ENCODE peak calls at places on chromosomes 12 and 14, in five cellular contexts. One of them, this sample, is unnamed.

GRCh38 chr12:106303202-106303820 is 778 bp downstream of the TCP11L2 start:
- DNase-seq in stomach: peak
- DNase-seq in BE2C: peak
- DNase-seq in left lung: peak
- DNase-seq in CD4-positive, alpha-beta T cell: peak
- DNase-seq in this sample: peak

GRCh38 chr14:55316528-55316927 is 45.3 kb downstream of the FBXO34 start:
- DNase-seq in stomach: no peak
- DNase-seq in BE2C: no peak
- DNase-seq in left lung: no peak
- DNase-seq in CD4-positive, alpha-beta T cell: no peak
- DNase-seq in this sample: no peak

GRCh38 chr12:92926549-92926948 is 2.5 kb downstream of the EEA1 start:
- DNase-seq in stomach: no peak
- DNase-seq in BE2C: no peak
- DNase-seq in left lung: no peak
- DNase-seq in CD4-positive, alpha-beta T cell: no peak
- DNase-seq in this sample: no peak

GRCh38 chr14:65431951-65432350 is 19.4 kb downstream of the FUT8 start:
- DNase-seq in stomach: no peak
- DNase-seq in BE2C: no peak
- DNase-seq in left lung: no peak
- DNase-seq in CD4-positive, alpha-beta T cell: no peak
- DNase-seq in this sample: peak

GRCh38 chr12:56834886-56835285 is 71.8 kb downstream of the HSD17B6 start:
- DNase-seq in stomach: no peak
- DNase-seq in BE2C: no peak
- DNase-seq in left lung: no peak
- DNase-seq in CD4-positive, alpha-beta T cell: no peak
- DNase-seq in this sample: no peak

GRCh38 chr14:56490379-56490778 is 89.2 kb upstream of the TMEM260 start:
- DNase-seq in stomach: no peak
- DNase-seq in BE2C: no peak
- DNase-seq in left lung: no peak
- DNase-seq in CD4-positive, alpha-beta T cell: no peak
- DNase-seq in this sample: peak

GRCh38 chr14:31479026-31479425 is 8.8 kb downstream of the GPR33 start:
- DNase-seq in stomach: no peak
- DNase-seq in BE2C: no peak
- DNase-seq in left lung: no peak
- DNase-seq in CD4-positive, alpha-beta T cell: no peak
- DNase-seq in this sample: no peak

GRCh38 chr12:20314325-20314724 is 54.0 kb upstream of the PDE3A start:
- DNase-seq in stomach: no peak
- DNase-seq in BE2C: no peak
- DNase-seq in left lung: no peak
- DNase-seq in CD4-positive, alpha-beta T cell: no peak
- DNase-seq in this sample: peak

GRCh38 chr12:65568517-65568916 is 255.8 kb upstream of the HMGA2 start:
- DNase-seq in stomach: peak
- DNase-seq in BE2C: no peak
- DNase-seq in left lung: no peak
- DNase-seq in CD4-positive, alpha-beta T cell: no peak
- DNase-seq in this sample: peak

GRCh38 chr12:111687255-111687654 is 1.4 kb downstream of the ACAD10 start:
- DNase-seq in stomach: no peak
- DNase-seq in BE2C: peak
- DNase-seq in left lung: no peak
- DNase-seq in CD4-positive, alpha-beta T cell: no peak
- DNase-seq in this sample: no peak

GRCh38 chr12:27822076-27822712 is 42.2 kb upstream of the MANSC4 start:
- DNase-seq in stomach: no peak
- DNase-seq in BE2C: no peak
- DNase-seq in left lung: no peak
- DNase-seq in CD4-positive, alpha-beta T cell: peak
- DNase-seq in this sample: peak

GRCh38 chr12:25995906-25996305 is 37.4 kb downstream of the RASSF8 start:
- DNase-seq in stomach: no peak
- DNase-seq in BE2C: no peak
- DNase-seq in left lung: no peak
- DNase-seq in CD4-positive, alpha-beta T cell: no peak
- DNase-seq in this sample: no peak

GRCh38 chr12:124391340-124392261 is 96.7 kb downstream of the RFLNA start:
- DNase-seq in stomach: peak
- DNase-seq in BE2C: peak
- DNase-seq in left lung: peak
- DNase-seq in CD4-positive, alpha-beta T cell: no peak
- DNase-seq in this sample: peak

GRCh38 chr14:23359167-23359626 is 5.8 kb downstream of the EFS start:
- DNase-seq in stomach: no peak
- DNase-seq in BE2C: no peak
- DNase-seq in left lung: no peak
- DNase-seq in CD4-positive, alpha-beta T cell: no peak
- DNase-seq in this sample: no peak

GRCh38 chr14:23356662-23357061 is 4.0 kb upstream of the SLC22A17 start:
- DNase-seq in stomach: no peak
- DNase-seq in BE2C: no peak
- DNase-seq in left lung: no peak
- DNase-seq in CD4-positive, alpha-beta T cell: no peak
- DNase-seq in this sample: no peak

GRCh38 chr14:23357261-23357660 is 4.6 kb upstream of the SLC22A17 start:
- DNase-seq in stomach: no peak
- DNase-seq in BE2C: no peak
- DNase-seq in left lung: peak
- DNase-seq in CD4-positive, alpha-beta T cell: no peak
- DNase-seq in this sample: no peak

GRCh38 chr14:23358553-23359166 is 6.0 kb upstream of the SLC22A17 start:
- DNase-seq in stomach: no peak
- DNase-seq in BE2C: no peak
- DNase-seq in left lung: peak
- DNase-seq in CD4-positive, alpha-beta T cell: no peak
- DNase-seq in this sample: no peak

DNA sequence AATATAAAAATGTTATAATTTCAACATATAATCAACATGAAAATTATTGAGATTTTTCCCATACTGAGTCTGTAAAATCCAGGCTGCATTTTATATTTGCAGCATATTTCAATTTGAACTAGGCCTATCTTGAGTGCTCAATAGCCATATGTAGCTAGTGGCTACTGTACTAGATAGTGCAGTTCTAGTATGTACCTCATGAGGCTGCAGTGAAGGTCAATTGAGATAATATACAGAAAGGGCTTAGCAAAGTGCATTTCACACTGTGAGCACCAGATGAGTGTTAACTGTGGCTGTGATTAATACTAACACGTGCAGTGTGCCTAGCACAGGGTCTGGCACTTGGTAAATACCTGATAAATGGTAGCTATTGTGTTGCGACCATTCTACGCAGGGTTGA is 5.4 kb upstream of the SLC22A17 start:
- DNase-seq in stomach: no peak
- DNase-seq in BE2C: no peak
- DNase-seq in left lung: no peak
- DNase-seq in CD4-positive, alpha-beta T cell: no peak
- DNase-seq in this sample: no peak
- TF ChIP-seq CTCF in stomach: no peak
- TF ChIP-seq CTCF in BE2C: no peak
- TF ChIP-seq CTCF in left lung: no peak
- TF ChIP-seq CTCF in CD4-positive, alpha-beta T cell: no peak
- TF ChIP-seq CTCF in this sample: no peak

DNA sequence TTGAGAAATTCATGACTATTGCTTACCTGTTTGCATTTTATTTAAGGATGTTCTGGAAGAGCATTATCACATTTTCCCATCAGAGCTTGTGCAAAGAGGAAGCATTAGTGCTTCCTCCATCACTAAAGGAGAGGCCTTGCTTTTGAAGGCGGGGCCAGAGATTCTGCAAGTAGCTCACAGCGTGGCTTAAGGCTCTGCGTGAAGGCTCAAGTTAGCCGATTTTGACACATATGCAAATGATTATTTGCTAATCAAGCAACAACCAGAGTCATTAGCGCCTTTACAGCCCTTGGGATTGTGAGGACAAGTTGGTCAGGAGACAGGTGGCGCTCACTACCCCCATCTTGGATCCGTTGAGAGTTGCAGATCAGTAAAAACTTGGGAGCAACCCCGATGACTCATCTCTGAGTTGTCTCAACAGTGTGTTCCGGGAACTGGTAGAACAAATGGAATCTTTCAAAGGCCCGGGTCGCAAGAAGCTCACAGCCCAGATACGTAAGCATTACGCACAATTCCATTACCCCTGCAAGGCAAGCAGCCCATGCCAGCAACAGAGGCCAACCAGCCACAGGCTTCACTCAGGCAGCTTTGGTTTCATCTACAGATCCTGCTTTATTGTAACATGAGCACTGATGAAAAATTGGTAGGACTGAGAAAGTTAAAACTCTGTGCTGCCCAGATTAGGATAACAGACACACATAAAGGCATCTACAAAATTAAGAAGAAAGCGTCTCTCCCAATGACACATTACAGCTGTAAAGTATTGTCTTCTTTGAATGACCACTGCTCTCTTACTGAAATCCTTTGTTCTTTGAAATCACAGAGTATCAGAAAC is 34.9 kb upstream of the SPTSSA start:
- DNase-seq in stomach: peak
- DNase-seq in BE2C: no peak
- DNase-seq in left lung: no peak
- DNase-seq in CD4-positive, alpha-beta T cell: no peak
- DNase-seq in this sample: peak
- TF ChIP-seq CTCF in stomach: no peak
- TF ChIP-seq CTCF in BE2C: no peak
- TF ChIP-seq CTCF in left lung: no peak
- TF ChIP-seq CTCF in CD4-positive, alpha-beta T cell: no peak
- TF ChIP-seq CTCF in this sample: peak

GRCh38 chr14:46653031-46653775 is 1.6 kb upstream of the RPL10L start:
- DNase-seq in stomach: no peak
- DNase-seq in BE2C: no peak
- DNase-seq in left lung: no peak
- DNase-seq in CD4-positive, alpha-beta T cell: no peak
- DNase-seq in this sample: no peak

GRCh38 chr14:46646796-46647195 is 4.8 kb downstream of the RPL10L start:
- DNase-seq in stomach: no peak
- DNase-seq in BE2C: no peak
- DNase-seq in left lung: no peak
- DNase-seq in CD4-positive, alpha-beta T cell: no peak
- DNase-seq in this sample: no peak

DNA sequence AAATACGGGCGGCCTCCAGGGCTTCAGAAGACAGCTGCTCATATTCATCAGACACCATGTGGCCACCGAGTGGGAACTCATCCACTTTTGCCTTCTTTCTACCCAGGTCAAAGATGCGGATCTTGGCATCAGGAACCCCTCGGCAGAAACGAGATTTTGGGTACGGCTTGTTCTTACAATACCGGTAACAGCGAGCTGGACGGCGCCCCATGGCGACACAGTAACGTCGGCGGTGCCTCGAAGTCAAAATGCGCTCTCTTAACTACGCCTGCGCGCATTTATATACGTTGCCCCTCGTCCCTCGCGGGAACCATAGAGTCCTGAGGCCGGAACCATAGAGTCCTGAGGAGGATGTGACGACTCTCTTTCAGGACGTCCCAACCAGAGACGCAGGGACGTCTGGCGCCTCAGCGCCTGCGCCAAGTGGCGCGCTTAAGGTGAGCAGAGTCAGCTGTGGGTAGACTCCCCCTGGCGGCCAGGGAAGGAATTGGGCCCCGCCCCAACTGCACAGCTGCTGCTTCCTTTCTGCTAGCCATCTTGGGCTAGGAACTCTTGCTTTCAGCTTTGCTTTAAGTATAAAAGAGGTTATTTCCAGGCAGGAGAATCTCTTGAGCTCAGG is at the start of gene RPL10L:
- DNase-seq in stomach: no peak
- DNase-seq in BE2C: peak
- DNase-seq in left lung: peak
- DNase-seq in CD4-positive, alpha-beta T cell: no peak
- DNase-seq in this sample: no peak
- TF ChIP-seq CTCF in stomach: no peak
- TF ChIP-seq CTCF in BE2C: peak
- TF ChIP-seq CTCF in left lung: no peak
- TF ChIP-seq CTCF in CD4-positive, alpha-beta T cell: no peak
- TF ChIP-seq CTCF in this sample: peak

GRCh38 chr12:53268637-53269562 is 801 bp downstream of the ESPL1 start:
- DNase-seq in stomach: no peak
- DNase-seq in BE2C: no peak
- DNase-seq in left lung: peak
- DNase-seq in CD4-positive, alpha-beta T cell: no peak
- DNase-seq in this sample: no peak

GRCh38 chr12:53267309-53268008 is 640 bp upstream of the ESPL1 start:
- DNase-seq in stomach: no peak
- DNase-seq in BE2C: no peak
- DNase-seq in left lung: peak
- DNase-seq in CD4-positive, alpha-beta T cell: no peak
- DNase-seq in this sample: no peak

GRCh38 chr12:53265783-53266182 is 2.3 kb upstream of the ESPL1 start:
- DNase-seq in stomach: no peak
- DNase-seq in BE2C: no peak
- DNase-seq in left lung: peak
- DNase-seq in CD4-positive, alpha-beta T cell: no peak
- DNase-seq in this sample: no peak

GRCh38 chr12:53268009-53268636 is at the start of gene ESPL1:
- DNase-seq in stomach: peak
- DNase-seq in BE2C: peak
- DNase-seq in left lung: peak
- DNase-seq in CD4-positive, alpha-beta T cell: peak
- DNase-seq in this sample: peak
- TF ChIP-seq CTCF in stomach: no peak
- TF ChIP-seq CTCF in BE2C: peak
- TF ChIP-seq CTCF in left lung: peak
- TF ChIP-seq CTCF in CD4-positive, alpha-beta T cell: peak
- TF ChIP-seq CTCF in this sample: peak

GRCh38 chr12:45893240-45893639 is 97.1 kb downstream of the SCAF11 start:
- DNase-seq in stomach: no peak
- DNase-seq in BE2C: no peak
- DNase-seq in left lung: no peak
- DNase-seq in CD4-positive, alpha-beta T cell: no peak
- DNase-seq in this sample: no peak

GRCh38 chr12:45895961-45896360 is 94.4 kb downstream of the SCAF11 start:
- DNase-seq in stomach: no peak
- DNase-seq in BE2C: no peak
- DNase-seq in left lung: no peak
- DNase-seq in CD4-positive, alpha-beta T cell: no peak
- DNase-seq in this sample: no peak

GRCh38 chr12:45887544-45887943 is 102.8 kb downstream of the SCAF11 start:
- DNase-seq in stomach: no peak
- DNase-seq in BE2C: no peak
- DNase-seq in left lung: no peak
- DNase-seq in CD4-positive, alpha-beta T cell: no peak
- DNase-seq in this sample: no peak

GRCh38 chr12:45886685-45887084 is 103.7 kb downstream of the SCAF11 start:
- DNase-seq in stomach: no peak
- DNase-seq in BE2C: no peak
- DNase-seq in left lung: no peak
- DNase-seq in CD4-positive, alpha-beta T cell: no peak
- DNase-seq in this sample: no peak

DNA sequence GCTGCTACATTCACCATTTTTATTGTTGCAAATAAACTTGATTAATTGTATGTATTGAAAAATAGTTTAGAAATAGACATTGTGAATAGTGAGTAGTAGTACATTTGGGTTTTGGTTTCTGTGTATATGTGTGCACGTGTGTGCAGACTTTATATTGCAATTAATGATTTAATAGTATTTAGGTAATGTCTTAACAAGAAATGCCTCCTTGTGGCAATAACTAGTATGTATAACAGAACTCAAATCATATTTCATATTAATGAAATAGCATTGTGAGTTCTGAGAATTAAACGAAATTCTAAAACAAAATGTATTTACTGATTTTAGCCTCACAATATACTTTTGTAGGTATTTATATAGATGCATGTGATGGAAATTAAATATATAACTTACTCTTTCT is 100.1 kb downstream of the SCAF11 start:
- DNase-seq in stomach: no peak
- DNase-seq in BE2C: no peak
- DNase-seq in left lung: no peak
- DNase-seq in CD4-positive, alpha-beta T cell: no peak
- DNase-seq in this sample: no peak
- TF ChIP-seq CTCF in stomach: no peak
- TF ChIP-seq CTCF in BE2C: no peak
- TF ChIP-seq CTCF in left lung: no peak
- TF ChIP-seq CTCF in CD4-positive, alpha-beta T cell: no peak
- TF ChIP-seq CTCF in this sample: no peak